ENCODE peak calls at places on chromosomes 7 and 10, in four cellular contexts. Q is neural crest cell, N is GM12865, L is NCI-H1694 treated with DMSO at 0.1 percent for 48 hours. Y is an unnamed sample.
A peak's percentile ranks its signal among the peaks of the same experiment; 100 is the strongest.

GRCh38 chr10:102412293-102412692 is 6.3 kb downstream of the PSD start:
- DNase-seq in Q (no peak), N (no peak), L (no peak), Y (no peak)

GRCh38 chr10:77247076-77247561 is 390.5 kb downstream of the KCNMA1 start:
- DNase-seq in Q (no peak), N (no peak), L (no peak), Y (no peak)

GRCh38 chr7:142319970-142320369 is 62.1 kb upstream of the PRSS58 start:
- DNase-seq in Q (no peak), N (no peak), L (no peak), Y (no peak)

GRCh38 chr10:99941942-99942835 is 67.6 kb downstream of the DNMBP start:
- DNase-seq in Q (no peak), N (no peak), L (no peak), Y (no peak)

GRCh38 chr7:27173412-27174076 is 576 bp downstream of the HOXA10 start:
- DNase-seq in Q (no peak), N (no peak), L (no peak), Y (no peak)

GRCh38 chr10:27644307-27644939 is 101.2 kb downstream of the MKX start:
- DNase-seq in Q (no peak), N (no peak), L (no peak), Y (no peak)

GRCh38 chr7:24576171-24577052 is 3.2 kb downstream of the PALS2 start:
- DNase-seq in Q (no peak), N (peak; percentile 79), L (peak; percentile 66), Y (peak; percentile 63)

GRCh38 chr7:49643321-49643720 is 130.1 kb upstream of the VWC2 start:
- DNase-seq in Q (no peak), N (no peak), L (no peak), Y (no peak)

GRCh38 chr7:81690251-81690650 is 79.6 kb downstream of the HGF start:
- DNase-seq in Q (no peak), N (no peak), L (no peak), Y (no peak)

GRCh38 chr10:98572594-98572993 is 125.9 kb upstream of the HPS1 start:
- DNase-seq in Q (no peak), N (no peak), L (no peak), Y (no peak)

GRCh38 chr7:45001138-45001694 is 1.2 kb downstream of the CCM2 start:
- DNase-seq in Q (no peak), N (peak; percentile 76), L (no peak), Y (peak; percentile 52)

Y was measured in GM20000.